ENCODE peak calls at places on chromosomes 11 and 22, in nine cellular contexts. K is GM12891, X is GM12865, I is ELR, T is NCI-H774, W is amygdala, J is globus pallidus, F is fibroblast of lung, R is kidney epithelial cell. O is an unnamed sample.

GRCh38 chr22:27149886-27150529 is 492.6 kb downstream of the MIAT start:
- DNase-seq in X (no peak), K (no peak), T (no peak), J (no peak), I (no peak), R (no peak), F (no peak), W (no peak), O (no peak)

GRCh38 chr11:112881461-112881860 is 79.8 kb upstream of the NCAM1 start:
- DNase-seq in I (peak; percentile 6), K (no peak), X (no peak), F (peak; percentile 18), R (peak; percentile 18), W (peak; percentile 86), T (peak; percentile 71), J (peak; percentile 98), O (no peak)

GRCh38 chr22:48883211-48883960 is 944.3 kb downstream of the BRD1 start:
- DNase-seq in I (no peak), W (no peak), K (no peak), X (no peak), F (no peak), T (no peak), R (no peak), J (no peak), O (no peak)

GRCh38 chr11:130592056-130592455 is 143.6 kb downstream of the ADAMTS15 start:
- DNase-seq in K (no peak), T (no peak), W (no peak), F (peak; percentile 32), X (no peak), R (no peak), I (peak; percentile 18), J (no peak), O (no peak)

GRCh38 chr11:27456140-27456801 is 16.3 kb downstream of the LGR4 start:
- DNase-seq in T (no peak), I (peak; percentile 80), W (no peak), F (no peak), J (no peak), R (peak; percentile 74), K (no peak), X (no peak), O (no peak)

GRCh38 chr22:20752104-20752741 is 21.7 kb upstream of the SERPIND1 start:
- DNase-seq in I (no peak), T (no peak), F (no peak), W (no peak), J (no peak), R (no peak), X (no peak), K (no peak), O (no peak)

GRCh38 chr11:128622137-128622523 is 34.8 kb upstream of the ETS1 start:
- DNase-seq in R (no peak), K (no peak), J (no peak), X (no peak), W (no peak), T (no peak), F (no peak), I (no peak), O (no peak)

GRCh38 chr11:72975778-72976520 is 161.7 kb downstream of the ATG16L2 start:
- DNase-seq in W (no peak), J (no peak), X (no peak), I (peak; percentile 85), F (peak; percentile 98), K (no peak), R (peak; percentile 18), T (no peak), O (no peak)

GRCh38 chr11:10866893-10867331 is 9.1 kb upstream of the ZBED5 start:
- DNase-seq in F (peak; percentile 66), X (no peak), J (no peak), I (peak; percentile 69), K (no peak), W (no peak), T (no peak), R (peak; percentile 57), O (no peak)

GRCh38 chr11:108906329-108906728 is 241.5 kb downstream of the DDX10 start:
- DNase-seq in W (no peak), J (no peak), R (peak; percentile 21), I (peak; percentile 90), K (no peak), X (no peak), F (peak; percentile 83), T (no peak), O (no peak)

GRCh38 chr22:20011123-20011992 is 5.3 kb downstream of the ARVCF start:
- DNase-seq in W (no peak), R (no peak), T (no peak), X (no peak), K (no peak), J (no peak), I (no peak), F (no peak), O (no peak)

GRCh38 chr11:37762079-37762478 is 1164.0 kb upstream of the RAG2 start:
- DNase-seq in X (no peak), I (no peak), W (no peak), T (no peak), K (no peak), F (no peak), J (no peak), R (no peak), O (no peak)

GRCh38 chr22:49666146-49666809 is 161.4 kb downstream of the BRD1 start:
- DNase-seq in X (no peak), J (no peak), T (no peak), R (no peak), K (no peak), W (no peak), I (no peak), F (no peak), O (no peak)

GRCh38 chr11:103897156-103897555 is 139.3 kb upstream of the DDI1 start:
- DNase-seq in K (no peak), T (no peak), R (no peak), X (peak; percentile 27), I (peak; percentile 12), J (no peak), F (no peak), W (no peak), O (no peak)

GRCh38 chr22:39003165-39003638 is 10.9 kb upstream of the APOBEC3C start:
- DNase-seq in K (peak; percentile 78), I (peak; percentile 89), J (peak; percentile 64), W (no peak), T (peak; percentile 2), X (peak; percentile 93), R (no peak), F (peak; percentile 90), O (peak; percentile 77)

GRCh38 chr11:62588966-62589637 is 2.2 kb downstream of the TUT1 start:
- DNase-seq in R (no peak), F (peak; percentile 21), T (no peak), W (no peak), J (no peak), X (no peak), I (peak; percentile 68), K (no peak), O (no peak)

GRCh38 chr11:64659417-64660144 is 63.4 kb downstream of the NRXN2 start:
- DNase-seq in W (no peak), R (peak; percentile 69), J (no peak), F (peak; percentile 54), K (no peak), I (peak; percentile 97), X (no peak), T (no peak), O (no peak)

GRCh38 chr11:117933930-117934329 is 4.7 kb upstream of the TMPRSS13 start:
- DNase-seq in X (no peak), W (no peak), I (no peak), J (no peak), K (no peak), R (no peak), T (no peak), F (no peak), O (no peak)

GRCh38 chr22:24878969-24879368 is 67.5 kb downstream of the LHFPL7 start:
- DNase-seq in K (no peak), J (no peak), F (no peak), T (no peak), I (no peak), R (no peak), W (no peak), X (no peak), O (no peak)

GRCh38 chr22:27507066-27507715 is 294.4 kb downstream of the MN1 start:
- DNase-seq in K (no peak), X (no peak), T (no peak), F (peak; percentile 8), W (no peak), J (no peak), I (no peak), R (no peak), O (no peak)

GRCh38 chr22:26416256-26416655 is 12.8 kb upstream of the ASPHD2 start:
- DNase-seq in J (no peak), R (no peak), X (no peak), I (no peak), F (no peak), T (no peak), W (no peak), K (no peak), O (no peak)

GRCh38 chr11:16769386-16769785 is 30.9 kb downstream of the C11orf58 start:
- DNase-seq in T (no peak), W (no peak), I (no peak), K (no peak), X (no peak), F (no peak), J (no peak), R (no peak), O (no peak)

GRCh38 chr11:108112059-108112458 is 9.3 kb upstream of the ACAT1 start:
- DNase-seq in T (no peak), X (no peak), R (no peak), K (no peak), F (peak; percentile 17), J (no peak), I (peak; percentile 13), W (no peak), O (no peak)